ENCODE peak calls at places on chromosome 4, in seven cellular contexts. R, C, P, I, O, Q and Y are unnamed samples.
A peak's percentile ranks its signal among the peaks of the same experiment; 100 is the strongest.

GRCh38 chr4:123477804-123478209 is 81.2 kb downstream of the SPRY1 start:
- DNase-seq in R (no peak), C (peak; percentile 71), P (peak; percentile 15), I (no peak), O (no peak), Q (no peak), Y (no peak)

GRCh38 chr4:21699437-21699836 is 249.1 kb downstream of the KCNIP4 start:
- DNase-seq in R (no peak), C (no peak), P (no peak), I (no peak), O (no peak), Q (no peak), Y (no peak)

GRCh38 chr4:126182801-126183200 is 868.0 kb downstream of the FAT4 start:
- DNase-seq in R (no peak), C (no peak), P (no peak), I (no peak), O (no peak), Q (no peak), Y (no peak)

GRCh38 chr4:28443786-28444412 is 1583.3 kb downstream of the STIM2 start:
- DNase-seq in R (no peak), C (no peak), P (no peak), I (no peak), O (no peak), Q (no peak), Y (no peak)

GRCh38 chr4:8522160-8523120 is 57.8 kb upstream of the GPR78 start:
- DNase-seq in R (no peak), C (peak; percentile 36), P (no peak), I (no peak), O (no peak), Q (no peak), Y (no peak)

GRCh38 chr4:40586729-40587128 is 42.9 kb downstream of the RBM47 start:
- DNase-seq in R (no peak), C (no peak), P (no peak), I (no peak), O (no peak), Q (no peak), Y (no peak)

GRCh38 chr4:5276475-5277045 is 225.3 kb downstream of the STK32B start:
- DNase-seq in R (no peak), C (no peak), P (no peak), I (peak; percentile 32), O (no peak), Q (no peak), Y (no peak)

GRCh38 chr4:2799971-2800690 is 7.2 kb downstream of the SH3BP2 start:
- DNase-seq in R (no peak), C (peak; percentile 63), P (no peak), I (no peak), O (no peak), Q (peak; percentile 72), Y (peak; percentile 82)

GRCh38 chr4:1981251-1982055 is 27.3 kb downstream of the NELFA start:
- DNase-seq in R (no peak), C (no peak), P (no peak), I (no peak), O (no peak), Q (no peak), Y (peak; percentile 82)

GRCh38 chr4:106323119-106323518 is 6.8 kb downstream of the AIMP1 start:
- DNase-seq in R (no peak), C (no peak), P (no peak), I (no peak), O (no peak), Q (no peak), Y (no peak)

GRCh38 chr4:5888706-5889696 is 3.9 kb downstream of the CRMP1 start:
- DNase-seq in R (peak; percentile 88), C (no peak), P (no peak), I (no peak), O (no peak), Q (no peak), Y (no peak)

GRCh38 chr4:185351691-185352090 is 44.0 kb downstream of the LRP2BP start:
- DNase-seq in R (no peak), C (no peak), P (no peak), I (no peak), O (no peak), Q (no peak), Y (no peak)

GRCh38 chr4:52752921-52753320 is 1.7 kb upstream of the ERVMER34-1 start:
- DNase-seq in R (no peak), C (no peak), P (no peak), I (no peak), O (no peak), Q (no peak), Y (no peak)

GRCh38 chr4:73855406-73855805 is 2.3 kb downstream of the PF4V1 start:
- DNase-seq in R (no peak), C (no peak), P (no peak), I (no peak), O (no peak), Q (no peak), Y (no peak)

GRCh38 chr4:116531026-116531425 is 554.4 kb downstream of the TRAM1L1 start:
- DNase-seq in R (no peak), C (no peak), P (no peak), I (no peak), O (no peak), Q (no peak), Y (no peak)

GRCh38 chr4:53713296-53713695 is 122.0 kb upstream of the LNX1 start:
- DNase-seq in R (no peak), C (no peak), P (no peak), I (no peak), O (no peak), Q (no peak), Y (no peak)